ENCODE peak calls at places on chromosomes 13 and 19, in seven cellular contexts. One of them, this sample, is unnamed.
A peak's percentile ranks its signal among the peaks of the same experiment; 100 is the strongest.

GRCh38 chr13:83810136-83810535 is 72.1 kb downstream of the SLITRK1 start:
- DNase-seq in H1: no peak
- DNase-seq in K562: no peak
- DNase-seq in GM12878: no peak
- DNase-seq in HCT116: no peak
- DNase-seq in SK-N-SH: no peak
- DNase-seq in HepG2: no peak
- DNase-seq in this sample: no peak

GRCh38 chr13:94411747-94412146 is 67.7 kb downstream of the DCT start:
- DNase-seq in H1: no peak
- DNase-seq in K562: no peak
- DNase-seq in GM12878: no peak
- DNase-seq in HCT116: no peak
- DNase-seq in SK-N-SH: no peak
- DNase-seq in HepG2: no peak
- DNase-seq in this sample: no peak

GRCh38 chr13:32545083-32545482 is 6.5 kb upstream of the N4BP2L2 start:
- DNase-seq in H1: no peak
- DNase-seq in K562: no peak
- DNase-seq in GM12878: no peak
- DNase-seq in HCT116: no peak
- DNase-seq in SK-N-SH: no peak
- DNase-seq in HepG2: no peak
- DNase-seq in this sample: no peak

GRCh38 chr13:49246850-49247721 is 639 bp upstream of the CDADC1 start:
- DNase-seq in H1: no peak
- DNase-seq in K562: no peak
- DNase-seq in GM12878: no peak
- DNase-seq in HCT116: no peak
- DNase-seq in SK-N-SH: no peak
- DNase-seq in HepG2: no peak
- DNase-seq in this sample: no peak

GRCh38 chr19:15330801-15331418 is 1.4 kb downstream of the BRD4 start:
- DNase-seq in H1: no peak
- DNase-seq in K562: peak; percentile 20
- DNase-seq in GM12878: no peak
- DNase-seq in HCT116: no peak
- DNase-seq in SK-N-SH: peak; percentile 42
- DNase-seq in HepG2: no peak
- DNase-seq in this sample: peak; percentile 50

GRCh38 chr19:32708457-32708856 is 11.1 kb upstream of the TDRD12 start:
- DNase-seq in H1: no peak
- DNase-seq in K562: no peak
- DNase-seq in GM12878: no peak
- DNase-seq in HCT116: no peak
- DNase-seq in SK-N-SH: no peak
- DNase-seq in HepG2: no peak
- DNase-seq in this sample: no peak

GRCh38 chr13:62997038-62997619 is 1581.5 kb upstream of the PCDH20 start:
- DNase-seq in H1: no peak
- DNase-seq in K562: no peak
- DNase-seq in GM12878: no peak
- DNase-seq in HCT116: no peak
- DNase-seq in SK-N-SH: no peak
- DNase-seq in HepG2: no peak
- DNase-seq in this sample: no peak

GRCh38 chr13:27770809-27771208 is 21.5 kb upstream of the GSX1 start:
- DNase-seq in H1: no peak
- DNase-seq in K562: no peak
- DNase-seq in GM12878: no peak
- DNase-seq in HCT116: peak; percentile 31
- DNase-seq in SK-N-SH: peak; percentile 20
- DNase-seq in HepG2: peak; percentile 42
- DNase-seq in this sample: no peak

GRCh38 chr19:41991025-41991424 is 3.0 kb downstream of the ATP1A3 start:
- DNase-seq in H1: no peak
- DNase-seq in K562: no peak
- DNase-seq in GM12878: no peak
- DNase-seq in HCT116: no peak
- DNase-seq in SK-N-SH: no peak
- DNase-seq in HepG2: no peak
- DNase-seq in this sample: no peak

DNA sequence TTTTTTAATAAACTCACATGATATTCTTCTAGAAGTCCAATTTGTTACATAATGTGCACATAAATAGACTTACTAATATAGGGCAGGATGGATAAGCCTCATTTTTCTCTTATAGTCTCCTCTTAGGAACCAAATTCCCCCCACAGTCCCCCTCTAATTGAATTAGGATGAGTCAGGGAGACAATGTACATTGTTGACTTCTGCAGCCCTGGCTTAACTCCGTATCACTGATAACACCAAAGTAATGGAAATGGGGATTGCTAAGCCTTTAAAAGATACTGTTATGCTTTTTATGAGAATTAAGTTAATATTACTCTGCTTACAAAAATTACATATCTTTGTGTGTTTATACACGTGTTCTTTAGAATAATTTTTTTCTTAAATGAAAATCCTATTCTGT is 5.1 kb upstream of the PCDH9 start:
- DNase-seq in H1: no peak
- DNase-seq in K562: no peak
- DNase-seq in GM12878: no peak
- DNase-seq in HCT116: no peak
- DNase-seq in SK-N-SH: peak; percentile 56
- DNase-seq in HepG2: no peak
- DNase-seq in this sample: no peak
- TF ChIP-seq JUND in H1: no peak
- TF ChIP-seq JUND in K562: no peak
- TF ChIP-seq JUND in GM12878: no peak
- TF ChIP-seq JUND in HCT116: no peak
- TF ChIP-seq JUND in SK-N-SH: peak; percentile 8
- TF ChIP-seq JUND in HepG2: no peak
- TF ChIP-seq JUND in this sample: no peak

DNA sequence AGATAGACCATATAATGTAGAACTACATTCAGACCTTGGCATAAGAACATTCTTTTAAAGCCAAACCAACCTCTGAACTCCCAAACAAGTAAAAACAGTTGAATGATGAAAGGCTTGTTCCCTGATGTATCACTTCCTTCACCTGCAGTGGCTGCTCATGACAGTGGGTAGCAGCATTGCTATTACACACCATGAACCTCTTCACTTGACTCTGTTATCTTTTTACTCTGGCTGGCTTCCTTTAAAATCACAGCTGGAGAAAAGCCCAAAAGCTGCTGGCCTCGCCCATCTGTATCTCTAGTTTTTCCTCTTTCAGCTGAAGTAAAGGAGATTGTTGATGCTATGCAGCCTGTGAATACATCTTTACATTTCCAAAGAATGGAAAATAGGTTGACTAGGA is 22.6 kb downstream of the THSD1 start:
- DNase-seq in H1: no peak
- DNase-seq in K562: no peak
- DNase-seq in GM12878: no peak
- DNase-seq in HCT116: no peak
- DNase-seq in SK-N-SH: no peak
- DNase-seq in HepG2: no peak
- DNase-seq in this sample: no peak
- TF ChIP-seq JUND in H1: no peak
- TF ChIP-seq JUND in K562: no peak
- TF ChIP-seq JUND in GM12878: no peak
- TF ChIP-seq JUND in HCT116: no peak
- TF ChIP-seq JUND in SK-N-SH: no peak
- TF ChIP-seq JUND in HepG2: no peak
- TF ChIP-seq JUND in this sample: no peak

DNA sequence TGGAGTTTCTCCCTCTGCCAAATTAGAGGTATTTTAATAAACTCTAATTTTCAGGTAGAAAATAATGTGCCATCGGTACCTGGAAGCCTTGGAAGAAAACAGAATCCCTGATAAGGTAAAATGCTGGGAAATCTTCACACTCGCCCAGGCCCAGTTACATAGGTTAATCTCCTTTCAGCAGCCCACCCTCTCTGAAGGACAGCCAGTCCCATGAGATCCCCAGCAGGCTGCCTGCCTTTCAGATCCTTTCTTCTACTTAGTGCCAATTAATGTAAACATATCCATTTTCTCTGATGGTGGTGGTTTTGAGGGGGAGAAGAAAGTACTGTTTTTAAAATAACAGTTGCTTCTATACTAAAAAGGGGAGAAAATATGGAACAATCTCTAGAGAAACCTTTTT is 12.2 kb downstream of the SMAD9 start:
- DNase-seq in H1: no peak
- DNase-seq in K562: no peak
- DNase-seq in GM12878: no peak
- DNase-seq in HCT116: no peak
- DNase-seq in SK-N-SH: no peak
- DNase-seq in HepG2: no peak
- DNase-seq in this sample: no peak
- TF ChIP-seq JUND in H1: no peak
- TF ChIP-seq JUND in K562: no peak
- TF ChIP-seq JUND in GM12878: no peak
- TF ChIP-seq JUND in HCT116: no peak
- TF ChIP-seq JUND in SK-N-SH: no peak
- TF ChIP-seq JUND in HepG2: no peak
- TF ChIP-seq JUND in this sample: no peak

GRCh38 chr13:29887030-29887557 is 36.7 kb upstream of the UBL3 start:
- DNase-seq in H1: no peak
- DNase-seq in K562: no peak
- DNase-seq in GM12878: no peak
- DNase-seq in HCT116: no peak
- DNase-seq in SK-N-SH: no peak
- DNase-seq in HepG2: no peak
- DNase-seq in this sample: no peak

GRCh38 chr13:29886446-29886845 is 36.0 kb upstream of the UBL3 start:
- DNase-seq in H1: no peak
- DNase-seq in K562: no peak
- DNase-seq in GM12878: no peak
- DNase-seq in HCT116: no peak
- DNase-seq in SK-N-SH: no peak
- DNase-seq in HepG2: no peak
- DNase-seq in this sample: no peak

GRCh38 chr13:29885967-29886366 is 35.5 kb upstream of the UBL3 start:
- DNase-seq in H1: no peak
- DNase-seq in K562: no peak
- DNase-seq in GM12878: no peak
- DNase-seq in HCT116: no peak
- DNase-seq in SK-N-SH: no peak
- DNase-seq in HepG2: no peak
- DNase-seq in this sample: no peak

GRCh38 chr13:29884671-29885424 is 34.4 kb upstream of the UBL3 start:
- DNase-seq in H1: no peak
- DNase-seq in K562: no peak
- DNase-seq in GM12878: no peak
- DNase-seq in HCT116: no peak
- DNase-seq in SK-N-SH: no peak
- DNase-seq in HepG2: peak; percentile 22
- DNase-seq in this sample: peak; percentile 17

DNA sequence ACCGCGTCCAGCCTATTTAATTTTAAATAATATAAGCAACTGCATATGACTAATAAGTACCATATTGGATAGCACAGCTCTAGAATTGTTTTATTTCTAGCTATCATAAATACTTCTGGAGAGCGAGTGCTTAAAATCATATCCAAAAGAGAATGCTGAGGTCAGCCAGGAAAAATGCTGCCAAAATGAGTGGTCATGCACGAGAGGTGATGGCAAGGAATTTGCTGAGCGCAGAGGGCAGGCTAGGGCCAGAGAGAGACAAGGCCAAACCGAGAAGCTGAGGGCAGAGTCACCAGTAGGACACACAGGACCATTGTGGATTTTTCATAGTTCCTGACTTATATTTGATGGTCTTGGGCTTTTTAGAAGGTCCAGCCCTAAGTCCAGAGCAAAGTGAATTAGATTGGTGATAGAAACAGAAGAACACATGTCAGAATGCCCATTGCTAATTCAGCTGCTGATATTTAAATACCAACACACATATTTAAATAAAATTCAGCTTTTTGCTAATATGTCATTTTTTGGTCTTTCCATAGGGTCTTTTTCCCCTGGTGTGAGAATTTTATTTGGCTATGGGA is 33.6 kb upstream of the UBL3 start:
- DNase-seq in H1: no peak
- DNase-seq in K562: no peak
- DNase-seq in GM12878: no peak
- DNase-seq in HCT116: no peak
- DNase-seq in SK-N-SH: no peak
- DNase-seq in HepG2: no peak
- DNase-seq in this sample: no peak
- TF ChIP-seq JUND in H1: no peak
- TF ChIP-seq JUND in K562: no peak
- TF ChIP-seq JUND in GM12878: no peak
- TF ChIP-seq JUND in HCT116: no peak
- TF ChIP-seq JUND in SK-N-SH: no peak
- TF ChIP-seq JUND in HepG2: no peak
- TF ChIP-seq JUND in this sample: no peak

GRCh38 chr19:2636897-2637683 is 65.4 kb downstream of the GNG7 start:
- DNase-seq in H1: no peak
- DNase-seq in K562: peak; percentile 87
- DNase-seq in GM12878: no peak
- DNase-seq in HCT116: no peak
- DNase-seq in SK-N-SH: peak; percentile 94
- DNase-seq in HepG2: peak; percentile 34
- DNase-seq in this sample: peak; percentile 61
- TF ChIP-seq JUND in H1: no peak
- TF ChIP-seq JUND in K562: no peak
- TF ChIP-seq JUND in GM12878: no peak
- TF ChIP-seq JUND in HCT116: no peak
- TF ChIP-seq JUND in SK-N-SH: no peak
- TF ChIP-seq JUND in HepG2: no peak
- TF ChIP-seq JUND in this sample: no peak

DNA sequence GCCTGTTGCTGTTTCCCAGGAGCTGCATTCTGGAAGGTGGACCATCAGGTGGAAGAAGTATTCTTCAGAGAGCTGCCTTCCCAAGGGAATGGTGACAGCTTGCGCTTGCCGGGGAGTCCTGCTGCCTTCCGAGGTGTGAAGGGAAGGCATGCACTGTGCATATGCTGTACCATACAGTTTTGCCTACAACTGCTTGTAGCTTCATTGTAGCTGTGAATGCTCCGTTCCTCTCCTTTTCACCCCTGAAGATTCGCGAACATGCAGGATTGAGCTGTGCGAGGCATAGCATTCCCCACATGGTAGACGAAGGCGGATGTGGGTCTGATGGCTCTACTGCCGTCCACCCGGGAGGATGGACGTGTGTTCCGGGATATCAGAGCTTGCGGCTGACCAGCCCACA is 243.2 kb upstream of the TSHZ3 start:
- DNase-seq in H1: no peak
- DNase-seq in K562: no peak
- DNase-seq in GM12878: no peak
- DNase-seq in HCT116: no peak
- DNase-seq in SK-N-SH: no peak
- DNase-seq in HepG2: no peak
- DNase-seq in this sample: no peak
- TF ChIP-seq JUND in H1: no peak
- TF ChIP-seq JUND in K562: no peak
- TF ChIP-seq JUND in GM12878: no peak
- TF ChIP-seq JUND in HCT116: no peak
- TF ChIP-seq JUND in SK-N-SH: no peak
- TF ChIP-seq JUND in HepG2: no peak
- TF ChIP-seq JUND in this sample: no peak

GRCh38 chr19:46181386-46181774 is 33.3 kb downstream of the IGFL2 start:
- DNase-seq in H1: no peak
- DNase-seq in K562: no peak
- DNase-seq in GM12878: no peak
- DNase-seq in HCT116: no peak
- DNase-seq in SK-N-SH: no peak
- DNase-seq in HepG2: no peak
- DNase-seq in this sample: no peak
- TF ChIP-seq JUND in H1: no peak
- TF ChIP-seq JUND in K562: peak; percentile 21
- TF ChIP-seq JUND in GM12878: no peak
- TF ChIP-seq JUND in HCT116: no peak
- TF ChIP-seq JUND in SK-N-SH: no peak
- TF ChIP-seq JUND in HepG2: no peak
- TF ChIP-seq JUND in this sample: no peak

This sample was measured in T47D.